ENCODE peak calls at places on chromosomes 2 and 18, in four cellular contexts. K is globus pallidus; C is activated T-helper 1 cell treated with Interleukin-2 at 50 U/mL for 16 hours; U is activated CD4-positive, alpha-beta T cell treated with anti-CD3 and anti-CD28 coated beads, Interleukin-2, amount 50 U/mL, for 1 hour. V is an unnamed sample.

GRCh38 chr2:182368996-182369395 is 57.8 kb downstream of the PDE1A start:
- DNase-seq in C (no peak), K (no peak), U (no peak), V (no peak)

GRCh38 chr2:143226714-143227541 is 97.7 kb downstream of the ARHGAP15 start:
- DNase-seq in K (no peak), C (no peak), U (no peak), V (no peak)

GRCh38 chr2:72913531-72914225 is 3.6 kb upstream of the EMX1 start:
- DNase-seq in U (no peak), K (no peak), C (no peak), V (no peak)

GRCh38 chr2:155382781-155383180 is 684.3 kb downstream of the KCNJ3 start:
- DNase-seq in C (no peak), U (no peak), K (no peak), V (no peak)

GRCh38 chr2:105498281-105498846 is 99.5 kb upstream of the FHL2 start:
- DNase-seq in C (no peak), K (no peak), U (no peak), V (no peak)

GRCh38 chr2:30778611-30779010 is 28.6 kb downstream of the CAPN13 start:
- DNase-seq in C (no peak), U (no peak), K (no peak), V (no peak)

GRCh38 chr2:45729753-45730512 is 78.5 kb downstream of the PRKCE start:
- DNase-seq in C (no peak), K (peak), U (no peak), V (no peak)

GRCh38 chr2:3677436-3677835 is 19.4 kb downstream of the ALLC start:
- DNase-seq in U (no peak), K (no peak), C (no peak), V (no peak)

GRCh38 chr2:236870401-236870800 is 215.3 kb upstream of the COPS8 start:
- DNase-seq in K (no peak), U (no peak), C (no peak), V (no peak)

GRCh38 chr2:108444941-108445840 is 3.8 kb upstream of the GCC2 start:
- DNase-seq in U (no peak), C (no peak), K (no peak), V (no peak)

GRCh38 chr18:26435415-26436095 is 112.8 kb downstream of the KCTD1 start:
- DNase-seq in U (no peak), K (no peak), C (no peak), V (no peak)

GRCh38 chr18:3151379-3152264 is 68.1 kb downstream of the MYOM1 start:
- DNase-seq in U (no peak), K (peak), C (no peak), V (no peak)

GRCh38 chr2:240256704-240257637 is 116.5 kb upstream of the OTOS start:
- DNase-seq in C (no peak), U (no peak), K (no peak), V (no peak)

GRCh38 chr2:190407246-190407661 is 901 bp upstream of the MFSD6 start:
- DNase-seq in C (no peak), U (no peak), K (peak), V (no peak)

GRCh38 chr2:212392048-212392447 is 146.6 kb downstream of the ERBB4 start:
- DNase-seq in K (no peak), C (no peak), U (no peak), V (no peak)

GRCh38 chr18:59402432-59403090 is 43.5 kb upstream of the LMAN1 start:
- DNase-seq in U (peak), K (peak), C (peak), V (peak)

GRCh38 chr2:63059434-63060078 is 8.9 kb downstream of the OTX1 start:
- DNase-seq in C (no peak), U (no peak), K (no peak), V (no peak)

GRCh38 chr18:22348521-22349316 is 69.0 kb downstream of the CTAGE1 start:
- DNase-seq in U (no peak), C (no peak), K (no peak), V (no peak)

GRCh38 chr18:60246606-60247005 is 126.0 kb downstream of the MC4R start:
- DNase-seq in U (no peak), K (no peak), C (no peak), V (no peak)

GRCh38 chr18:5297582-5297981 is 2.1 kb upstream of the ZBTB14 start:
- DNase-seq in C (no peak), K (no peak), U (no peak), V (no peak)

GRCh38 chr18:69874058-69874457 is 73.6 kb downstream of the CD226 start:
- DNase-seq in U (no peak), K (no peak), C (no peak), V (no peak)

GRCh38 chr2:232368311-232368731 is 10.2 kb upstream of the ALPP start:
- DNase-seq in K (no peak), U (no peak), C (no peak), V (no peak)

GRCh38 chr2:240565267-240566202 is 2.7 kb upstream of the RNPEPL1 start:
- DNase-seq in C (peak), K (peak), U (peak), V (peak)

GRCh38 chr2:47036489-47036769 is 118.7 kb downstream of the STPG4 start:
- DNase-seq in C (no peak), U (no peak), K (no peak), V (no peak)

GRCh38 chr18:63285332-63285731 is 34.2 kb downstream of the BCL2 start:
- DNase-seq in U (no peak), K (no peak), C (no peak), V (no peak)

GRCh38 chr2:160278889-160279196 is 78.8 kb upstream of the ITGB6 start:
- DNase-seq in C (no peak), K (no peak), U (no peak), V (no peak)

GRCh38 chr2:12177052-12177994 is 430.9 kb downstream of the LPIN1 start:
- DNase-seq in K (no peak), U (no peak), C (no peak), V (no peak)

GRCh38 chr2:240970816-240971215 is 27.6 kb upstream of the SNED1 start:
- DNase-seq in K (no peak), C (no peak), U (no peak), V (no peak)

GRCh38 chr18:11081009-11081532 is 68.3 kb downstream of the PIEZO2 start:
- DNase-seq in C (no peak), U (no peak), K (no peak), V (no peak)

GRCh38 chr2:9366041-9366440 is 57.3 kb downstream of the ITGB1BP1 start:
- DNase-seq in C (no peak), K (no peak), U (no peak), V (no peak)

GRCh38 chr2:57444731-57445414 is 601.7 kb upstream of the VRK2 start:
- DNase-seq in K (no peak), C (no peak), U (no peak), V (no peak)

GRCh38 chr2:69238449-69239031 is 148.5 kb downstream of the GFPT1 start:
- DNase-seq in K (no peak), U (no peak), C (no peak), V (no peak)

GRCh38 chr18:76428396-76429261 is 66.4 kb downstream of the ZNF516 start:
- DNase-seq in K (no peak), U (no peak), C (no peak), V (no peak)

GRCh38 chr18:60693426-60693825 is 320.9 kb upstream of the MC4R start:
- DNase-seq in K (no peak), C (no peak), U (no peak), V (no peak)

GRCh38 chr18:10863026-10863425 is 286.3 kb downstream of the PIEZO2 start:
- DNase-seq in C (no peak), U (no peak), K (no peak), V (no peak)

GRCh38 chr18:67590571-67591141 is 74.1 kb upstream of the DSEL start:
- DNase-seq in U (no peak), K (no peak), C (no peak), V (no peak)